ENCODE peak calls at places on chromosomes 4 and X, in six cellular contexts. R, O, P, X, H and I are unnamed samples.

GRCh38 chr4:119490335-119490734 is 138.3 kb downstream of the PDE5A start:
- DNase-seq in P (peak; percentile 32), O (peak; percentile 56), H (no peak), R (no peak), X (no peak), I (peak; percentile 39)

GRCh38 chr4:143232277-143232676 is 47.6 kb downstream of the USP38 start:
- DNase-seq in O (no peak), X (no peak), P (peak; percentile 18), H (no peak), R (no peak), I (no peak)

GRCh38 chr4:1373892-1374705 is 27.1 kb downstream of the UVSSA start:
- DNase-seq in P (no peak), R (no peak), X (no peak), H (no peak), O (no peak), I (no peak)

GRCh38 chr4:129335263-129335662 is 239.3 kb downstream of the C4orf33 start:
- DNase-seq in P (no peak), R (no peak), O (no peak), H (no peak), X (no peak), I (no peak)

GRCh38 chr4:48331577-48332340 is 9.6 kb upstream of the SLAIN2 start:
- DNase-seq in H (no peak), O (no peak), P (no peak), R (no peak), X (no peak), I (peak; percentile 69)

GRCh38 chrX:154025230-154025629 is 5.5 kb upstream of the IRAK1 start:
- DNase-seq in H (no peak), R (no peak), X (no peak), P (no peak), O (no peak), I (no peak)

GRCh38 chr4:125321709-125322362 is 7.1 kb downstream of the FAT4 start:
- DNase-seq in H (no peak), X (no peak), O (no peak), P (no peak), R (no peak), I (peak; percentile 53)

GRCh38 chr4:129545599-129546278 is 449.8 kb downstream of the C4orf33 start:
- DNase-seq in O (no peak), H (peak; percentile 95), R (no peak), X (no peak), P (no peak), I (peak; percentile 99)

GRCh38 chrX:101206471-101206870 is 13.1 kb upstream of the DRP2 start:
- DNase-seq in P (peak; percentile 43), O (peak; percentile 66), H (peak; percentile 56), R (no peak), X (no peak), I (peak; percentile 67)